ENCODE peak calls at places on chromosomes 13 and 19, in four cellular contexts. G is lower lobe of right lung, L is heart left ventricle, Q is iPS DF 6.9. Y is an unnamed sample.

GRCh38 chr19:8307400-8307964 is 676 bp downstream of the CD320 start:
- DNase-seq in Q (no peak), G (no peak), L (no peak), Y (no peak)

GRCh38 chr19:11560404-11560988 is 1.5 kb upstream of the ELOF1 start:
- DNase-seq in G (no peak), L (no peak), Q (no peak), Y (peak; percentile 51)

GRCh38 chr13:72255908-72256307 is 388.9 kb upstream of the DACH1 start:
- DNase-seq in L (no peak), Q (peak; percentile 63), G (no peak), Y (no peak)

GRCh38 chr19:55152017-55152416 is 3.0 kb upstream of the TNNT1 start:
- DNase-seq in G (no peak), L (no peak), Q (no peak), Y (no peak)

GRCh38 chr13:108917581-108917980 is 288.2 kb downstream of the MYO16 start:
- DNase-seq in G (no peak), Q (no peak), L (no peak), Y (no peak)

GRCh38 chr19:5224480-5224879 is 116.1 kb downstream of the PTPRS start:
- DNase-seq in L (no peak), G (no peak), Q (no peak), Y (no peak)

GRCh38 chr13:108086678-108087077 is 128.7 kb downstream of the LIG4 start:
- DNase-seq in Q (no peak), L (no peak), G (no peak), Y (no peak)

GRCh38 chr19:48551437-48552302 is at the start of gene SULT2B1:
- DNase-seq in Q (no peak), G (peak; percentile 80), L (no peak), Y (no peak)

GRCh38 chr13:77898097-77898496 is 20.5 kb downstream of the EDNRB start:
- DNase-seq in Q (no peak), L (no peak), G (no peak), Y (no peak)

GRCh38 chr13:80742027-80742426 is 401.1 kb upstream of the SPRY2 start:
- DNase-seq in Q (no peak), L (no peak), G (no peak), Y (no peak)

DNA sequence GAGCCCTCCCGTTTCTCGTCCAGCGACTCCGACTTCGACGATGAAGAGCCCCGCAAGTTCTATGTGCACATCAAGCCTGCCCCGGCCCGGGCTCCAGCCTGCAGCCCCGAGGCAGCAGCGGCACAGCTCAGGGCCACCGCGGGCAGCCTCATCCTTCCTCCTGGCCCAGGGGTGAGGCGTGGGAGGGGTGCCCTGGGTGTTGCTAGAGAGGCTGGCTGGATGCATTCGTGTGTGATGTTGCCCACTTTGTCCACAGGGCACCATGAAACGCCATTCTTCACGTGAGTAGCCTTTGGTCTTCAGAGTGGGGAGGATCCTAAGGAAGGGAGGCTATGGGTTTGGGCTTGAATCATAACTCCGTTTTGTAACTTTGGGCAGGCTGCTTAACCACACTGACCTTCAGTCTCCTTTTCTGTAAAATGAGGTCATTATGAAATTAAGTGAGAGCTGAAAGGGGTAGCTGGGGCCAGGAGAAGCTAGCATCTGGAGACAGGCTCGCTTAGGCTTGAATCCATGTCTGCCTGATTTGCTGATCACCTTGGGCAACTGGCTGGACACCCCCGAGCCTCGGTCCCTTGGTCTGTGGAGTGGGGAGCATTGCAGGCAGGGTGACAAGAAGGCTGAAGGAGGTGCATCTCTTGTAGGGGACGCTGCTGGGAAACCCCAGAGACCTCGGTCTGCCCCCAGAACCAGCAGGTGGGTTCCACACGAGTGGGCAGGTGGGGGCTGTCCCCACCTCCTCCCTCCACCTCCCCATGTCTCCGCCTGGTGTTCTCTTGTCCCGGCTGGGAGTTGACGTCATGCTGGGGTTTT is 18.7 kb upstream of the B3GNT3 start:
- DNase-seq in Q (no peak), G (peak; percentile 82), L (no peak), Y (no peak)
- H3K4me3 ChIP-seq in Q (no peak overlapping the region), G (no peak overlapping the region), L (no peak overlapping the region), Y (no peak overlapping the region)

DNA sequence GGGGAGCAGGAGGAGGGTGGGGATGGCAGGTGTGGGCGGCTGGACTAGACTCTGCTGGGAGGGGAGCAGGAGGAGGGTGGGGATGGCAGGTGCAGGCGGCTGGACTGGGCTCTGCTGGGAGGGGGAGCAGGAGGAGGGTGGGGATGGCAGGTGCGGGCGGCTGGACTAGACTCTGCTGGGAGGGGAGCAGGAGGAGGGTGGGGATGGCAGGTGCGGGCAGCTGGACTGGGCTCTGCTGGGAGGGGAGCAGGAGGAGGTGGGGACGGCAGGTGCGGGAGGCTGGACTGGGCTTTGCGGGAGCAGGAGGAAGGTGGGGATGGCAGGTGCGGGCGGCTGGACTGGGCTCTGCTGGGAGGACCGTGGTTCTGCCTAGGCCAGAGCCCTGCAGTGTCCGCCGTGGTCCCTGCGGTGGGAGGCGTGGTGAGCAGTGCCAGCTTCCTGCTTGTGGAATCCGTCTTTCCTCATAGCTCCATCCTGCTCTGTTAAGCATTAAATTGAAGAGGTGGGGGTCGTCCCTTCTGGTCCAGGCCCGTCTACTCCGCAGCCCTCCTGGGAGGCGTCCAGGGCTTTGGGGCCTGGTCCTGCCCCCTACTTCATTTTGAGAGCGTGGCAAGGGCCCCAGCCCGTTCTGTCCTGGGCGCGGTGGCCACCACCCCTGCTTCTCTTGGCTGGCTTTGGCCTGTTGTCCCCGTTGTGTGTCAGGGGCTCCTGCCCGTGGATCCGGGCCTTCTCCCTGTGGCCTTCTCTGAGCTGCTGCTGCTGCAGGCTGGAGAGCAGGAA is 4.7 kb downstream of the SPPL2B start:
- DNase-seq in Q (no peak), L (no peak), G (no peak), Y (no peak)
- H3K4me1 ChIP-seq in Q (peaks cover 9% of the 10 kb centered on the region), L (peaks cover 38% of the 10 kb centered on the region), G (peaks cover 35% of the 10 kb centered on the region), Y (peaks cover 11% of the 10 kb centered on the region)

GRCh38 chr19:17337675-17338439 is 504 bp downstream of the GTPBP3 start:
- DNase-seq in Q (no peak), G (no peak), L (no peak), Y (no peak)

GRCh38 chr19:17339088-17339741 is 1.9 kb downstream of the GTPBP3 start:
- DNase-seq in G (no peak), Q (no peak), L (no peak), Y (no peak)

GRCh38 chr19:17336872-17337674 is at the start of gene GTPBP3:
- DNase-seq in Q (peak; percentile 99), L (peak; percentile 98), G (peak; percentile 99), Y (peak; percentile 89)

GRCh38 chr19:17340302-17340870 is 3.0 kb downstream of the GTPBP3 start:
- DNase-seq in Q (no peak), L (no peak), G (no peak), Y (no peak)

DNA sequence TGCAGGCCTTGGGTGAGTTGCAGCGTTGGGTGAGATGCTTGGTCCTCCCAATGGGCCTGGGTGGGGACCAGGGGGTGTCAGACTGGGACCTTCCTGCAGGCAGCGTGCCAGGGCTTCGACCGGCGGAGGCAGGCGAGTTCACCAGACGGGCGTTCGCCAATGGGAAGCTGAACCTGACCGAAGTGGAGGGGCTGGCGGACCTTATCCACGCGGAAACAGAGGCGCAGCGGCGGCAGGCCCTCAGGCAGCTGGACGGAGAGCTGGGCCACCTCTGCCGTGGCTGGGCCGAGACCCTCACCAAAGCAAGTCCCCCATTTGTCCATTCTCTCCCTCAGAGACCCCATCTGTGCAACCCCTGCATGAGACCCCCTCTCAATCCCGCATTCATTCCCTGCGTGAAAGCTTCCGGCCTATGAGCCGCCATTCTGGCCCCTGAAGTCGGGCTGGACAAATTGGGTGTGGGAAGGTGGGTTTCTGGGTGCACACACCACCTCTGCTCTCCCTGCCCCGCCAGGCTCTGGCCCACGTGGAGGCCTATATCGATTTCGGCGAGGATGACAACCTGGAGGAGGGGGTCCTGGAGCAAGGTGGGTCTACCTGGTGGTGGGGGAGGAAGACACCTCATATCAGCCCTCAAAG is 1.2 kb downstream of the GTPBP3 start:
- DNase-seq in L (no peak), G (no peak), Q (no peak), Y (no peak)
- H3K4me3 ChIP-seq in L (no peak overlapping the region), G (no peak overlapping the region), Q (no peak overlapping the region), Y (peak overlapping the region; percentile 86)

GRCh38 chr13:48504606-48505369 is 28.1 kb downstream of the RCBTB2 start:
- DNase-seq in L (no peak), G (no peak), Q (no peak), Y (no peak)
- H3K4me1 ChIP-seq in L (peaks cover 79% of the 10 kb centered on the region), G (peaks cover 30% of the 10 kb centered on the region), Q (no peaks in the 10 kb centered on the region), Y (no peaks in the 10 kb centered on the region)

DNA sequence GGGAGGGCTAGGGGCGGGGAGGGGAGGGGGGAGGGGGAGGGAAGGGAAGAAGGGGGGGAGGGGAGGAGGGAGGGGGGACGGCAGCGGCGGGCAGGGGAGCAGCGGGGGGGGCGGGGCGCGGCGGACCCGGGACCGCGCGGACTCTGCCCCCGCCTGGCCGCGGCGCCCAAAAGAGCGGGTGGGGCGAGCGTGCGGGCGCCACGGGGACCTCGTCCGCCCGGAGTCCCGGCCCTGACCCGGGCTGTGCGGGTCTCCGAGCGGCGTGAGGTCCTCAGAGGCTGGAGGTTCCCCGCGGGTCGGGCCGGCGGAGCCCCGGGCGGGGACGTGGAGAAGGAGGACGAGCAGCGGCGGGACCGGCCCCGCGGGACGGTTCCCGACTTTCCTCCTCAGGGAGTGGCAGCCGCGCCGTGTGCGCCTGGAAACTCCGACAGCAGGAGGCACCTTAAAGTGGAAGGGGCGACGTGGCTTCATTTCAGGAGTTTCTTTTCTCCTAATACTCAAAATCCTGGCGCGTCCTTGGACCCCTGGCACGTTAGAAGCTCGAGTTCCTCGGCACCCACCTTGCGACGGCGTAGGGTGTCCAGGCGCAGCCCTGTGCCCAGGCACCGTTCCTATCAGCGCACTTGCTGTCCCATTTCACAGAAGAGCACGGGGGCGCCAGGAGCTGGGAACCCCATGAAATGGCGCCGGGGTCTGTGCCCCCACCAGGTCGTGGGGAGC is 518 bp upstream of the PLPP2 start:
- DNase-seq in Q (no peak), L (no peak), G (no peak), Y (no peak)
- H3K4me3 ChIP-seq in Q (no peak overlapping the region), L (peak overlapping the region; percentile 16), G (peak overlapping the region; percentile 23), Y (peak overlapping the region; percentile 35)

DNA sequence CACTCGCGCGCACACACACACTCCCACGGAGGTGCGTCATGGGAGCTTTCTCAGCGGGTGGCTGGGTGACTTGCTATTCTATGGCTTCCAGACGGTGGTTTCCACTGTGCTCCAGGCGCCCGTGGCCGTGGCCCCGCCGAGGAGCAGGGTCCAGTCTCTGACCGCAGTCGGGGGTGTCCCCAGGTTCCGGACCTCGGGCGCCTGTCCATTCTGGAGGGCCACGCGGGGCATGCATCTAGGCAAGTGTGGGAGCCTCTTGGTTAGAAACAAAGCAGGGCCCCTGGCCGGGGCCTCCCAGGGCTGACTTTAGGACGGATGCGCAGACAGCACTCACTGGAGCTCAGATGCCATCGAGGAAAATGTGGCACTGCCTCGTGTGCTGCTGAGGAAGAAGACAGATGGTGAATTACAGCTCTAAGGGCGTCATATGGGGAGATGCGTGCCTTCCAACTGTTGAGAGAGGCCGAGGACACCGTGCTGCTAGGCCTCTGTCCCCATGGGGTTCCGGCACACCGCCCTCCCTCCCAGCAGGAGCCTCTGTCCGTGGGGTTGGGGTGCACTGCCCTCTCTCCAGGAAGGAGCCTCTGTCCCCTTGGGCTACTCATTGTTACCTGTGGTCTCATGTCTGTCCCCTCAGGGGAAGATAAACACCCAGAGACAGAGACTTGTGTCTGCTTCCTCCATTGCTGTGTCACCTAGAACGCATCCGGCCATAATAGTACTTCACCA is 38.1 kb downstream of the TMEM255B start:
- DNase-seq in L (no peak), Q (no peak), G (peak; percentile 46), Y (no peak)
- H3K4me1 ChIP-seq in L (peaks cover 6% of the 10 kb centered on the region), Q (no peaks in the 10 kb centered on the region), G (peaks cover 7% of the 10 kb centered on the region), Y (no peaks in the 10 kb centered on the region)

GRCh38 chr19:40413291-40413994 is at the start of gene PRX:
- DNase-seq in L (peak; percentile 18), Q (no peak), G (no peak), Y (no peak)
- H3K4me3 ChIP-seq in L (no peak within 1 kb of the TSS), Q (no peak within 1 kb of the TSS), G (peak within 1 kb of the TSS; percentile 50), Y (no peak within 1 kb of the TSS)

GRCh38 chr19:4066176-4066606 is 508 bp downstream of the ZBTB7A start:
- DNase-seq in Q (no peak), G (no peak), L (peak; percentile 80), Y (no peak)
- H3K4me1 ChIP-seq in Q (peaks cover 3% of the 10 kb centered on the region), G (peaks cover 51% of the 10 kb centered on the region), L (peaks cover 51% of the 10 kb centered on the region), Y (peaks cover 21% of the 10 kb centered on the region)